ENCODE peak calls at places on chromosomes 6 and 20, in four cellular contexts. M, D, U and S are unnamed samples.

GRCh38 chr6:30612213-30612612 is 4.8 kb downstream of the PPP1R10 start:
- DNase-seq in M (no peak), D (no peak), U (no peak), S (peak; percentile 68)

GRCh38 chr6:5078121-5078695 is 6.9 kb upstream of the PPP1R3G start:
- DNase-seq in M (no peak), D (no peak), U (no peak), S (peak; percentile 31)

GRCh38 chr20:32975698-32976674 is 28.2 kb downstream of the SUN5 start:
- DNase-seq in M (no peak), D (no peak), U (no peak), S (no peak)

GRCh38 chr6:2914318-2914660 is 11.2 kb upstream of the SERPINB9 start:
- DNase-seq in M (no peak), D (no peak), U (no peak), S (no peak)

GRCh38 chr6:166151798-166152197 is 15.9 kb downstream of the TBXT start:
- DNase-seq in M (no peak), D (no peak), U (no peak), S (no peak)

GRCh38 chr6:27770724-27771123 is 141.5 kb downstream of the OR2B2 start:
- DNase-seq in M (no peak), D (no peak), U (no peak), S (no peak)

GRCh38 chr6:107495196-107495643 is 5.3 kb downstream of the SOBP start:
- DNase-seq in M (no peak), D (no peak), U (peak; percentile 20), S (peak; percentile 38)

GRCh38 chr6:105603779-105604592 is 201.1 kb upstream of the PREP start:
- DNase-seq in M (no peak), D (peak; percentile 22), U (no peak), S (peak; percentile 64)

GRCh38 chr20:61800359-61801064 is 265.2 kb downstream of the TAF4 start:
- DNase-seq in M (no peak), D (no peak), U (no peak), S (no peak)

GRCh38 chr6:72950114-72950860 is 275.0 kb downstream of the KHDC1L start:
- DNase-seq in M (no peak), D (no peak), U (no peak), S (peak; percentile 88)

GRCh38 chr6:88650029-88650619 is 313.3 kb downstream of the RNGTT start:
- DNase-seq in M (no peak), D (no peak), U (no peak), S (peak; percentile 87)

GRCh38 chr6:15023448-15023847 is 222.4 kb upstream of the JARID2 start:
- DNase-seq in M (no peak), D (no peak), U (no peak), S (no peak)

GRCh38 chr6:111789593-111789992 is 83.7 kb downstream of the FYN start:
- DNase-seq in M (no peak), D (no peak), U (peak; percentile 45), S (peak; percentile 71)

GRCh38 chr6:106520711-106521367 is 108.5 kb downstream of the RTN4IP1 start:
- DNase-seq in M (no peak), D (peak; percentile 44), U (no peak), S (no peak)

GRCh38 chr6:19691465-19692167 is 145.6 kb upstream of the ID4 start:
- DNase-seq in M (peak; percentile 49), D (no peak), U (no peak), S (no peak)

GRCh38 chr6:3531481-3531880 is 74.6 kb upstream of the SLC22A23 start:
- DNase-seq in M (no peak), D (peak; percentile 6), U (no peak), S (no peak)

GRCh38 chr6:139588076-139588639 is 213.7 kb upstream of the CITED2 start:
- DNase-seq in M (no peak), D (peak; percentile 89), U (no peak), S (peak; percentile 45)

GRCh38 chr20:528923-529594 is 14.5 kb downstream of the CSNK2A1 start:
- DNase-seq in M (no peak), D (no peak), U (no peak), S (peak; percentile 95)

GRCh38 chr20:58004146-58004545 is 224.3 kb downstream of the ANKRD60 start:
- DNase-seq in M (no peak), D (no peak), U (no peak), S (no peak)

GRCh38 chr6:20564269-20564668 is 30.0 kb downstream of the CDKAL1 start:
- DNase-seq in M (no peak), D (no peak), U (no peak), S (peak; percentile 50)

GRCh38 chr6:53335224-53335994 is 13.3 kb downstream of the ELOVL5 start:
- DNase-seq in M (no peak), D (peak; percentile 32), U (no peak), S (no peak)

GRCh38 chr20:19940945-19941590 is 76.1 kb upstream of the NAA20 start:
- DNase-seq in M (no peak), D (no peak), U (no peak), S (no peak)

GRCh38 chr20:10508060-10508459 is 73.0 kb downstream of the SLX4IP start:
- DNase-seq in M (no peak), D (no peak), U (no peak), S (peak; percentile 61)

GRCh38 chr6:117550618-117551242 is 51.6 kb downstream of the GOPC start:
- DNase-seq in M (no peak), D (no peak), U (no peak), S (no peak)